ENCODE peak calls at places on chromosomes 3 and 15, in ten cellular contexts. D is mammary epithelial cell, C is OCI-LY7, F is GM23338, E is tibial nerve, N is pancreas, V is astrocyte, P is foreskin fibroblast, W is colonic mucosa, I is neural progenitor cell. K is an unnamed sample.

GRCh38 chr3:29318251-29318650 is 37.4 kb downstream of the RBMS3 start:
- DNase-seq in D (no peak), C (no peak), F (no peak), E (no peak), N (no peak), V (no peak), P (no peak), W (no peak), I (no peak), K (no peak)

GRCh38 chr15:69393831-69394491 is 20.2 kb upstream of the KIF23 start:
- DNase-seq in D (peak; percentile 49), C (no peak), F (no peak), E (no peak), N (no peak), V (no peak), P (no peak), W (no peak), I (no peak), K (no peak)

GRCh38 chr3:37968232-37968631 is 22.4 kb upstream of the VILL start:
- DNase-seq in D (no peak), C (no peak), F (no peak), E (no peak), N (no peak), V (no peak), P (no peak), W (no peak), I (no peak), K (no peak)

GRCh38 chr3:184366619-184367321 is 5.3 kb downstream of the POLR2H start:
- DNase-seq in D (no peak), C (no peak), F (no peak), E (no peak), N (no peak), V (no peak), P (peak; percentile 83), W (no peak), I (no peak), K (no peak)

GRCh38 chr3:179653777-179654117 is 907 bp downstream of the USP13 start:
- DNase-seq in D (no peak), C (peak; percentile 37), F (no peak), E (no peak), N (no peak), V (no peak), P (no peak), W (no peak), I (no peak), K (peak; percentile 59)

GRCh38 chr3:56415672-56416071 is 52.6 kb downstream of the ERC2 start:
- DNase-seq in D (no peak), C (no peak), F (no peak), E (no peak), N (no peak), V (peak; percentile 28), P (peak; percentile 50), W (no peak), I (no peak), K (no peak)

GRCh38 chr3:123877965-123878364 is 6.2 kb downstream of the MYLK start:
- DNase-seq in D (no peak), C (no peak), F (no peak), E (no peak), N (no peak), V (no peak), P (no peak), W (no peak), I (no peak), K (no peak)

GRCh38 chr3:185439745-185440466 is 58.9 kb downstream of the TMEM41A start:
- DNase-seq in D (no peak), C (no peak), F (no peak), E (no peak), N (no peak), V (no peak), P (no peak), W (no peak), I (no peak), K (no peak)

DNA sequence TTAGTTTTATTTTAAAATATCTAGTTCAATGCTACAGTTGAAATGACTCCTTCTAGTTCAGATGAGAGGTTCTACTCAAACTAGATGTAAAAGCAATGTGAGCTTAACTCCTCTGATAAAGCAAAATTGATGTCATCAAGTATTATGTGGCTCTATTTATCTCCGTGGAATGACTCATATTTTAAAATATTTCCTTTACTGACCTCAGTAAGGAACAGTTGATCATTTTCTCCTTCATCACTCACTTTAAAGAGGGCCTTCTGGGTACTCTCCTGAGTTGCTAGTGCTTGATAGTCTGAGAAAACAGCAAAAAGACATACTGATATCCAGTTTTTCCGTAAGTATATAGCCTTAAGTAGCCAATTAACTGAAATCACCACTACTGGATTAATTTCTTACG is 1099.3 kb downstream of the ROBO2 start:
- DNase-seq in D (peak; percentile 23), C (no peak), F (no peak), E (no peak), N (no peak), V (peak; percentile 86), P (peak; percentile 65), W (no peak), I (no peak), K (no peak)
- H3K4me3 ChIP-seq in D (no peak overlapping the region), C (no peak overlapping the region), F (no peak overlapping the region), E (no peak overlapping the region), N (no peak overlapping the region), V (no peak overlapping the region), P (no peak overlapping the region), W (no peak overlapping the region), I (no peak overlapping the region), K (no peak overlapping the region)

GRCh38 chr15:63188937-63189871 is at the start of gene RAB8B:
- DNase-seq in D (peak; percentile 94), C (peak; percentile 96), F (peak; percentile 99), E (peak; percentile 99), N (peak; percentile 95), V (peak; percentile 85), P (peak; percentile 99), W (peak; percentile 99), I (peak; percentile 100), K (peak; percentile 100)
- TF ChIP-seq CTCF in D (no peak), C (no peak), F (no peak), E (no peak), N (no peak), V (no peak), P (no peak), W (no peak), I (peak; percentile 12), K (no peak)

GRCh38 chr15:31325976-31326728 is 483 bp upstream of the KLF13 start:
- DNase-seq in D (peak; percentile 98), C (peak; percentile 99), F (peak; percentile 97), E (peak; percentile 99), N (peak; percentile 98), V (peak; percentile 90), P (peak; percentile 99), W (peak; percentile 99), I (peak; percentile 99), K (peak; percentile 100)

GRCh38 chr15:31326729-31327673 is at the start of gene KLF13:
- DNase-seq in D (peak; percentile 73), C (no peak), F (no peak), E (peak; percentile 45), N (peak; percentile 69), V (no peak), P (peak; percentile 85), W (peak; percentile 60), I (peak; percentile 61), K (peak; percentile 59)

GRCh38 chr15:31323627-31324026 is 3.0 kb upstream of the KLF13 start:
- DNase-seq in D (no peak), C (no peak), F (no peak), E (no peak), N (no peak), V (no peak), P (no peak), W (no peak), I (no peak), K (no peak)

GRCh38 chr15:31325432-31325975 is 1.1 kb upstream of the KLF13 start:
- DNase-seq in D (no peak), C (peak; percentile 72), F (peak; percentile 60), E (peak; percentile 69), N (peak; percentile 62), V (no peak), P (no peak), W (peak; percentile 77), I (peak; percentile 52), K (peak; percentile 61)

DNA sequence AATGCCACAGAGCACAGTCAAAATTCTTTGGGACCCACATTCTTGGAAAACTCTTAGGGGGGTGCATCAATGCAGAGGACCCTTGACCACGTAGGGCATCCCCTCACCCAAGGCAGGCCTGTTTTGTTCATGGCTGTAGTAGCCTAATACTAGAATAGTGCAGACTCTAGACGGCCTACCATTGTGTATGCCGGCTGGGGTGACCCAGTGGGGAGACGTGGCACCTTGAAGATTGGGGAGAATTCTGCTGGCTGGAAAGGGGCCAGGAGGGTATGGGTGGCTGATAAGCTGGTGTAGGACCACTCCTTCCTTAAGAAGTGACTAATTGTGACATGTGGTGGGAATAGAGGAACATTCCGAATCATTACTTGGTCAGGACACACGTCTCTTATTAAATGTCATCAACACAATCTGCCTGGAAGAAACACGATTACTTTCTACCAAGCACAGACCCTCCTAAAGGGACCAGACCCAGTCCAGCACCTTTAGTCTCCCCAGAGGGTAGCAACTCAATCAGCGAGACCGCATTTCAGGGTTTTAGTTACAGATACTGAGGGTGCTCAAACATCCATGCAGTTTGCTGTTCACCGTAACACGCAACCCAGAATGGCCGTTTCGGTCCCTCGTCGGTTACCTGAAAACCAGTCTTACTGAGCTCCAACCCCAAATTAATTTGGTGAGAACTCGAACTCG is 1.8 kb upstream of the KLF13 start:
- DNase-seq in D (no peak), C (no peak), F (no peak), E (no peak), N (no peak), V (no peak), P (no peak), W (no peak), I (no peak), K (no peak)
- H3K4me3 ChIP-seq in D (peak overlapping the region; percentile 80), C (peak overlapping the region; percentile 81), F (peak overlapping the region; percentile 70), E (peak overlapping the region; percentile 61), N (no peak overlapping the region), V (peak overlapping the region; percentile 67), P (peak overlapping the region; percentile 70), W (peak overlapping the region; percentile 88), I (peak overlapping the region; percentile 76), K (peak overlapping the region; percentile 79)

GRCh38 chr3:18840535-18841137 is 307.7 kb upstream of the KCNH8 start:
- DNase-seq in D (no peak), C (no peak), F (no peak), E (no peak), N (no peak), V (no peak), P (no peak), W (no peak), I (no peak), K (no peak)

GRCh38 chr3:18837137-18837536 is 311.2 kb upstream of the KCNH8 start:
- DNase-seq in D (no peak), C (no peak), F (peak; percentile 4), E (no peak), N (no peak), V (no peak), P (no peak), W (no peak), I (no peak), K (no peak)

GRCh38 chr3:18843930-18844329 is 304.4 kb upstream of the KCNH8 start:
- DNase-seq in D (no peak), C (no peak), F (no peak), E (no peak), N (no peak), V (no peak), P (no peak), W (no peak), I (no peak), K (no peak)

GRCh38 chr3:18843188-18843587 is 305.1 kb upstream of the KCNH8 start:
- DNase-seq in D (no peak), C (no peak), F (no peak), E (no peak), N (no peak), V (no peak), P (no peak), W (no peak), I (no peak), K (no peak)

DNA sequence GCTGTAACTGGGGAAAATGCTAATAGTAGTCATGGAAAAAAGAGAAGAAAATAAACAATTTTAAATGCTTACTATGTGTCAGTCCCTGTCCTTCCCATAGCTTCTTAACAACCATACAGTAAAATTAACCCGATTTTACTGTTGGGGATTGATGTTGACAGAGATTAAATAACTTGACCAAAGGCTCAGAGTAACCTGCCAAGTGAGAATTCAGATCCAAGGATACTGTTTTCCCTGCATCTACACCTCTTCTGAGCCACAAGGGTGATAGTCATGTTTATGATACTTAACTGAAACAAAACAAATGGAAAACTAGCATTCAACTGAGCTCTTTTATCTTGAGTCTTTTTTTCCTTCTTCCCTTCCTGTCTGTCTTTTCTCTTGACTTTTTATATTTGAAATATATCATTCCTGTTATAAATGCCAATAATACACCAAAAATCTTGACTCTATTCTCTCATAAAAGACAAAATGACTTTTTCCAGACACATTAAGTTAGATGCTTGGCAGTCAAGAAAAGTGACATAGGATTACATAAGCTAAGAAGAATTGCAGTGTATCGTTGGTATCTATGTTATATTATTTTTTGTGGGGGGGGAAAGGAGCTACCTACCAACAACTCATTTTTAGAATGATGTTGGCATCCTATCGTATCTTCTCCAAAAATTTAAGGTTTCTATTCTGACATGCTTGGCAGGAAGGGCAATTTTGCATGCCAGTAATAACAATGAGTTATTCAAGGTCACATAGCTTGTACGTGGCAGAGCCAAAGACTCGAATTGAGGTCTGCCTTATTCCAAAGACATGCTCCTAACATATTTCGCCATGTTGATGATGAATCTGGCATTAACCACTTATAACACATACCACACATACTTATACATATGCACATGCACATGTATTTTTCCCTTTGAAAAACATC is 306.6 kb upstream of the KCNH8 start:
- DNase-seq in D (no peak), C (no peak), F (no peak), E (no peak), N (no peak), V (peak; percentile 25), P (no peak), W (no peak), I (no peak), K (no peak)
- TF ChIP-seq CTCF in D (no peak), C (no peak), F (no peak), E (no peak), N (no peak), V (no peak), P (no peak), W (no peak), I (no peak), K (no peak)

K was measured in psoas muscle.